ENCODE peak calls at places on chromosomes 11 and 22, in four cellular contexts. F is WTC11, R is K562, N is SK-N-SH. L is an unnamed sample.

GRCh38 chr11:111370270-111370901 is 8.7 kb downstream of the POU2AF1 start:
- DNase-seq in F (no peak), R (no peak), N (no peak), L (no peak)

GRCh38 chr22:30424471-30425326 is 869 bp upstream of the MTFP1 start:
- DNase-seq in F (no peak), R (no peak), N (no peak), L (no peak)

GRCh38 chr22:46561435-46561905 is 24.1 kb upstream of the CELSR1 start:
- DNase-seq in F (peak), R (peak), N (peak), L (peak)

GRCh38 chr11:5004429-5005274 is 10.0 kb downstream of the OR51L1 start:
- DNase-seq in F (peak), R (peak), N (peak), L (peak)

GRCh38 chr11:64419818-64420485 is 61.0 kb downstream of the RPS6KA4 start:
- DNase-seq in F (no peak), R (no peak), N (no peak), L (no peak)

GRCh38 chr11:108901359-108901758 is 236.5 kb downstream of the DDX10 start:
- DNase-seq in F (no peak), R (no peak), N (no peak), L (no peak)

GRCh38 chr11:115959098-115959497 is 454.9 kb upstream of the CADM1 start:
- DNase-seq in F (no peak), R (no peak), N (peak), L (peak)

GRCh38 chr11:116595305-116595880 is 177.4 kb downstream of the BUD13 start:
- DNase-seq in F (no peak), R (no peak), N (no peak), L (no peak)

GRCh38 chr11:125932301-125932700 is 13.5 kb upstream of the VSIG10L2 start:
- DNase-seq in F (no peak), R (no peak), N (no peak), L (no peak)

GRCh38 chr11:74232316-74232950 is 61.3 kb downstream of the PPME1 start:
- DNase-seq in F (no peak), R (no peak), N (no peak), L (no peak)

GRCh38 chr22:29134448-29134847 is 61.6 kb downstream of the KREMEN1 start:
- DNase-seq in F (no peak), R (no peak), N (no peak), L (no peak)

GRCh38 chr11:2445107-2445947 is 519 bp downstream of the KCNQ1 start:
- DNase-seq in F (peak), R (no peak), N (no peak), L (no peak)

GRCh38 chr11:93623179-93623578 is 38.3 kb upstream of the CEP295 start:
- DNase-seq in F (peak), R (no peak), N (no peak), L (no peak)

GRCh38 chr11:126343051-126343450 is 12.4 kb upstream of the ST3GAL4 start:
- DNase-seq in F (no peak), R (no peak), N (no peak), L (no peak)

GRCh38 chr11:108498046-108498815 is at the start of gene POGLUT3:
- DNase-seq in F (peak), R (peak), N (peak), L (peak)

GRCh38 chr11:129280027-129280811 is 88.1 kb upstream of the ARHGAP32 start:
- DNase-seq in F (no peak), R (no peak), N (peak), L (peak)

GRCh38 chr11:65132238-65132987 is 1.9 kb downstream of the SYVN1 start:
- DNase-seq in F (no peak), R (no peak), N (no peak), L (no peak)

GRCh38 chr11:108754901-108755625 is 90.2 kb downstream of the DDX10 start:
- DNase-seq in F (no peak), R (no peak), N (no peak), L (no peak)

GRCh38 chr11:95142431-95142830 is 52.8 kb downstream of the ENDOD1 start:
- DNase-seq in F (no peak), R (no peak), N (no peak), L (no peak)
- TF ChIP-seq FOXJ3 in F (no peak), R (no peak), N (no peak), L (no peak)

DNA sequence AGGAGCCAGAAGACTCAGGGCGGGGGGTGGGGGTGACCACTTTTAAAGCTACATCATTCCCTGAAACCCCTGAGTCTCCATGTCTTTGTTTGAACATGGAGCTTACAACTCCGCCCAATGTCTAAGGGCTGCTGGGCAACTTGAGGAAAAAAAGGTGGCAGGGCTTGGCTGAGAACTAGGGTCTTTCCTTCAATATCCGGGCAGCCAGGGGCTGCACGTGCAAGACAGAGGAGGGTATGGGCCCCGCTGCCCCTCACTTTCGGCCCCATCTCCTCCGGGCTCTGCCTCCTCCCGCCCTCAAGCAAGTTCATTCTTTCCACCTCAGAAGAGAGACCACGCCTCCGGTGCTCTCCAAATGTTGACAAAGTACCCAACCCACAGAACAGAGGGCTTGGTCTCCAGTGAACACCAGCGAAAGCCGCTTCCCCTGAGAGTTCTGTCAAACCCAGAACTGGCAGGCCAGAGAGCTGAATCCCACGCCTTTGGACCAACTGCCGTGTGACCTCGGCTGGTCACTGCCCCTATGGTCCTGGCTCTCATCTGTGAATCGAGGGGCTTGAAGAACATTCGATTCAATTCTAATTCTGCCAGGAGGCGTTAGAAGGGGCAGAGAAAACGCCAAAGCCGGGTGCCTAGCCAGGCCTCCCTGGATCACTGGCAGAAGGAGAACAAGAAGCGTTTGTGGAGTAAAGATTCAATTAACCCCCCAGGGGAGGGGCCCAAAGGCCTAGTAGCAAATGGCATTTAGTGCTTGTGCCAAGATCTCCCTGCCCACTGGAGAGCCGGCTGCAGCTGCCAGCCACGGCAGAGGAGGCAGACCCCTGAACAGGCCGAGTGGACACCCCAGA is 7.3 kb downstream of the PDGFB start:
- DNase-seq in F (no peak), R (no peak), N (no peak), L (no peak)
- TF ChIP-seq FOXJ3 in F (no peak), R (no peak), N (no peak), L (no peak)

DNA sequence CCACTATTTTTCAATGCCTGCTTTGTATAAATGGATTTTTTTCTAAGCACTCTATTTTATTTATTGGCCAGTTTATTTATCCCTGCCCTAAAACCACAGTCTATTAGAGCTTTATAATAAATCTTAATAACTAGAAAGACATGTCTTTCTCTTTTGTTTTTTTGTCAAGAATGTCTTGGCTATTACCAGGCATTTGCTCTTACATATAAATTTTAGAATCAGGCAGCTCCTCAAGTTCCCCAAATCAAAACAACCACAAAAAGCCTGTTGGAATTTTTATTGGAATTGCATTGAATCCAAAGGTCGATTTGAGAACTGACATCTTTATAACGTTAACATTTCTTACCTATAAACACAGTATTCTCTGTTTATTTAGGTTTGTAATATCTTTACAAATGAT is 85.8 kb upstream of the SC5D start:
- DNase-seq in F (no peak), R (no peak), N (no peak), L (no peak)
- TF ChIP-seq FOXJ3 in F (no peak), R (no peak), N (no peak), L (no peak)

GRCh38 chr22:42820075-42820763 is 36.9 kb downstream of the ARFGAP3 start:
- DNase-seq in F (no peak), R (peak), N (no peak), L (no peak)
- TF ChIP-seq FOXJ3 in F (no peak), R (no peak), N (no peak), L (no peak)

DNA sequence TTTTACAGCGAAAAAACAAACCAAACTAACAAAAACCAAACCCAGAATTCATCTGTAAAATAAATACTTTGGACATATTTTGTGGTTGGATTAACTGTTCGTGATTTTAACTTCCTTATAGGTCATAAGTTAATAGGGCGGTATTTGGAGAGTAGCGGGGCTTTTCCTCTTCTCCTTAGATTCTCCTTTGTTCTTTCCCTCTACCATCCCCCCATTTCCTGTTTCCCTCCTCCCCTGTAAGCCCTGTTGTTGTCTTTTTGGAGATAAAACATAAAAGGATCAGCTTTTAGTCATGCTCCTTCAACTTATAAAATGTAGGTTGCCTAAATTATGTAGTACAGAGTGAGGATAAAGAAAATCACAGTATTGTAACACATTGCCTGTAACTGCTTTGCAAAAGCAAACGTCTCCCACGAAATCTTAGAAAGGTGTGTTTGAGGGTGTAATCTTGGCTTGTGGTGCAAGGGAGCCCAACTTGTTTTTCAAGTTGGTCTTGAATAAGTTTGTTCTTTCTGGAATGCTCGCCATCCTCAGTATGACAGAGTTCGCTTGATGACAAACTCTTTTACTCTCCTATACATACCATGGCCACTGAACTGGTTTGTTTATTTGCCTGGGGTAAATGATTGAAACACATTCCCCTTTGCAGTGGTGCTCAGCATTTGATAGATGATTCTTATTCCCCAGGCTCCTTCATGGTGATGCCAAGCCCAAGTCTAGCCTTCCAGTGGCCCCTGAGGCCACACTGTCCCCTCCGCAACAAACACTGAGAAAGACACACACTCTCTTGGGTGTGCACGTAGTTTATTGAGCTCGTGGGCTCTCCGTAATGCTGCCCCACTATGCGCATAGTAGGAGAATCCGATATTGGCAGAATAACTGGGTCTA is 49.4 kb downstream of the TEAD1 start:
- DNase-seq in F (no peak), R (no peak), N (no peak), L (peak)
- TF ChIP-seq FOXJ3 in F (no peak), R (no peak), N (no peak), L (no peak)

GRCh38 chr11:114397349-114397982 is 2.8 kb downstream of the C11orf71 start:
- DNase-seq in F (no peak), R (no peak), N (no peak), L (no peak)
- TF ChIP-seq FOXJ3 in F (no peak), R (no peak), N (no peak), L (no peak)

GRCh38 chr11:12110714-12111481 is 508 bp downstream of the MICAL2 start:
- DNase-seq in F (peak), R (no peak), N (peak), L (no peak)
- TF ChIP-seq FOXJ3 in F (no peak), R (no peak), N (no peak), L (no peak)

GRCh38 chr22:38882480-38882879 is 10.5 kb upstream of the CBX6 start:
- DNase-seq in F (no peak), R (no peak), N (no peak), L (no peak)
- TF ChIP-seq FOXJ3 in F (no peak), R (no peak), N (no peak), L (no peak)

GRCh38 chr11:103676413-103676812 is 360.0 kb upstream of the DDI1 start:
- DNase-seq in F (no peak), R (no peak), N (no peak), L (no peak)
- TF ChIP-seq FOXJ3 in F (no peak), R (no peak), N (no peak), L (no peak)

L was measured in HepG2.